ENCODE peak calls at places on chromosomes 11 and 22, in six cellular contexts. A is fibroblast of pulmonary artery, L is AG04450, M is pancreas, B is mammary epithelial cell, N is heart right ventricle. H is an unnamed sample.

GRCh38 chr22:28481725-28482124 is 197.9 kb downstream of the TTC28 start:
- DNase-seq in A (no peak), L (no peak), M (no peak), B (no peak), N (no peak), H (no peak)

GRCh38 chr11:27696112-27696511 is 4.1 kb downstream of the BDNF start:
- DNase-seq in A (peak; percentile 16), L (no peak), M (no peak), B (no peak), N (no peak), H (no peak)

GRCh38 chr11:36195496-36196346 is 93.5 kb downstream of the COMMD9 start:
- DNase-seq in A (peak; percentile 32), L (no peak), M (no peak), B (no peak), N (no peak), H (no peak)

GRCh38 chr11:118628432-118628831 is 21.0 kb downstream of the PHLDB1 start:
- DNase-seq in A (no peak), L (no peak), M (peak; percentile 30), B (no peak), N (peak; percentile 77), H (no peak)

GRCh38 chr11:7020183-7020917 is at the start of the genes NLRP14 and ZNF214:
- DNase-seq in A (peak; percentile 94), L (peak; percentile 83), M (peak; percentile 95), B (peak; percentile 88), N (peak; percentile 91), H (peak; percentile 91)

GRCh38 chr22:43817402-43817801 is 5.3 kb upstream of the EFCAB6 start:
- DNase-seq in A (no peak), L (no peak), M (no peak), B (no peak), N (no peak), H (peak; percentile 29)

GRCh38 chr11:92276773-92277172 is 52.2 kb downstream of the FAT3 start:
- DNase-seq in A (peak; percentile 25), L (peak; percentile 13), M (no peak), B (no peak), N (no peak), H (no peak)

GRCh38 chr22:25510926-25511325 is 53.5 kb upstream of the GRK3 start:
- DNase-seq in A (no peak), L (no peak), M (no peak), B (no peak), N (no peak), H (no peak)

GRCh38 chr22:42268852-42269406 is 1.5 kb downstream of the TCF20 start:
- DNase-seq in A (no peak), L (no peak), M (no peak), B (no peak), N (no peak), H (no peak)

GRCh38 chr11:12893787-12894672 is 115.1 kb upstream of the RASSF10 start:
- DNase-seq in A (peak; percentile 76), L (no peak), M (peak; percentile 68), B (peak; percentile 42), N (peak; percentile 60), H (peak; percentile 76)

GRCh38 chr11:24391165-24391564 is 105.7 kb upstream of the LUZP2 start:
- DNase-seq in A (peak; percentile 69), L (peak; percentile 37), M (no peak), B (peak; percentile 52), N (no peak), H (no peak)

GRCh38 chr22:37358917-37359316 is 68.4 kb downstream of the ELFN2 start:
- DNase-seq in A (no peak), L (no peak), M (no peak), B (no peak), N (no peak), H (no peak)

GRCh38 chr22:44647141-44647540 is 54.9 kb upstream of the PRR5 start:
- DNase-seq in A (no peak), L (no peak), M (no peak), B (no peak), N (no peak), H (no peak)

GRCh38 chr11:132779487-132779886 is 752.8 kb downstream of the OPCML start:
- DNase-seq in A (no peak), L (no peak), M (no peak), B (peak; percentile 3), N (no peak), H (no peak)

GRCh38 chr22:27045103-27045940 is 387.9 kb downstream of the MIAT start:
- DNase-seq in A (peak; percentile 33), L (no peak), M (no peak), B (peak; percentile 69), N (no peak), H (no peak)

GRCh38 chr11:29231586-29231985 is 785.2 kb downstream of the KCNA4 start:
- DNase-seq in A (no peak), L (no peak), M (no peak), B (no peak), N (no peak), H (no peak)

GRCh38 chr11:13875643-13876042 is 86.9 kb upstream of the SPON1 start:
- DNase-seq in A (no peak), L (no peak), M (no peak), B (no peak), N (no peak), H (no peak)

GRCh38 chr11:72947229-72947628 is 133.0 kb downstream of the ATG16L2 start:
- DNase-seq in A (no peak), L (no peak), M (no peak), B (no peak), N (no peak), H (no peak)

DNA sequence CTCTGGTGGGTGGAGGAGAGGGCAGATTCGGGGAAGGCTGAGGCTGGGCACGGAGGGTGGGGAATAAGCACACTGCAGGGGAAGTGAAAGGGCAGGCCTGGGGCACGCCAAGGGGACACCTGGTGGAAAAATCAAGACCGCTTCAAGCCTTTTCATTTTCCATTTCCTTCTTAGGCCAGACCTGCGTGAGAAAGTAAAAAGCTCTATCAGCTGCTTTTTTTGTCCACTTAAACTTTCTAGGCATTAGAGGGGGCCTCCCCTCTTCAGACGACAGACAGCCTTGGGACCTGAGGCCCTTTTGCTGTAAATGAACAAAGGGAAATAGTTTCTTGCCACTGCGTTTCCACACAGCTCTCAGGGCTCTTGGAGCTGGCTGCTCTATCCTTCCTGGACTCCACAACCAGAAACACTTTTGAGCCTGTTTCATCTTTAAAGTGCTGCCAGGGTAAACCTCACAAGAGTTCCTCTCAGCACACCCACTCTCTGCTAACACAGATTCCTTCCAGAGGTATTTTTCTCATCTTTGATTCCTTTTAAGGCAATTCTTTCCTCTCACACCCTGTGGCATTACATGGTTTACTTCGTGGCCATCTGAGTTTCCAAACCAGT is 25.0 kb upstream of the SERPIND1 start:
- DNase-seq in A (no peak), L (no peak), M (no peak), B (no peak), N (no peak), H (no peak)
- TF ChIP-seq CTCF in A (no peak), L (no peak), M (no peak), B (no peak), N (no peak), H (no peak)

GRCh38 chr22:21991309-21991596 is 8.7 kb upstream of the TOP3B start:
- DNase-seq in A (no peak), L (no peak), M (no peak), B (no peak), N (no peak), H (no peak)

GRCh38 chr22:21991774-21992173 is 9.2 kb upstream of the TOP3B start:
- DNase-seq in A (no peak), L (no peak), M (no peak), B (no peak), N (no peak), H (no peak)

GRCh38 chr22:21989049-21989448 is 6.5 kb upstream of the TOP3B start:
- DNase-seq in A (no peak), L (no peak), M (no peak), B (no peak), N (no peak), H (no peak)

GRCh38 chr22:21992593-21993237 is 10.1 kb upstream of the TOP3B start:
- DNase-seq in A (no peak), L (no peak), M (no peak), B (no peak), N (no peak), H (no peak)

DNA sequence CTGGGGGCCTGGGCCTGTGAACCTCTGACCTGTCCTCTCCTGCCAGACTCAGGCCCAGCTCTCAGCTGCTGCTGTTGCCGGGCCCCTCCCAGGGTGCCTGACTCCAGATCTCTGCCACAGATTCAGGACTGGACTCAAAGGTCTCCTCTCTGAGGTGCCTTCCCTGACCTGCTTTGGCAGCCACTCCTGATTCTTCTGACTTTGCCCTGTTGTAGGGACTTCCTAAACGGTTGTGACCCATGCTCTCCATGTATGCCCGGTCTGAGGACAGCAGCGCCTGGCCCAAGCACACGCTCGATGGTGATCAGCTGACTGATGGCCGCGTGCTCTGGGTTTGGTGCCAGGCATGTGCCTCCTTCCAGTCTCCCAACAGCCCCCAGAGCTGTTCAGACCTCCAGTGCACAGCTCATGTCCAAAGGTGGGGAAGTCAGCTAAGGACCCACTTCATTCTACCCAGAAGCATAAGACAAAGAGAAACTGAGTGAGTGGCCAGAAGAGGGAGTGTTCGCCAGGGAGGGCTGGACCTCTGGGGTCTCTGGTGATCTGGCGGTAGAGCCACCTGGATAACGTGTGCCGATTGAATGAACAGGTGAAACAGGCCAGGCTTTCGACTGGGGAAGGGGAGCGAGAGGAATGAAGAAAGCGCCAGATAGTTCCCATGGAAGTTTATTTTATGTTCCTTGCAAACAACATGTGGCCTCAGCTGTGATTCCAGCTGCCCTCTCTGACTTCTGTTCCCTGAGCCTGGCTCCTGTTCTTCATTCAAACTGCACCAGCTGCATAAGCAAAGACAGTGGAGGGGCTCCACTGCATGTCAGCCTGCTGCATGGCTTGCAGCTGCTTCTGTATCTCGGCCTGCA is 8.1 kb upstream of the TOP3B start:
- DNase-seq in A (no peak), L (no peak), M (no peak), B (no peak), N (no peak), H (no peak)
- TF ChIP-seq CTCF in A (no peak), L (no peak), M (no peak), B (no peak), N (no peak), H (no peak)

GRCh38 chr11:45266693-45267451 is 19.3 kb downstream of the SYT13 start:
- DNase-seq in A (no peak), L (no peak), M (no peak), B (no peak), N (no peak), H (no peak)
- TF ChIP-seq CTCF in A (peak; percentile 17), L (peak; percentile 10), M (no peak), B (peak; percentile 35), N (peak; percentile 17), H (peak; percentile 67)

DNA sequence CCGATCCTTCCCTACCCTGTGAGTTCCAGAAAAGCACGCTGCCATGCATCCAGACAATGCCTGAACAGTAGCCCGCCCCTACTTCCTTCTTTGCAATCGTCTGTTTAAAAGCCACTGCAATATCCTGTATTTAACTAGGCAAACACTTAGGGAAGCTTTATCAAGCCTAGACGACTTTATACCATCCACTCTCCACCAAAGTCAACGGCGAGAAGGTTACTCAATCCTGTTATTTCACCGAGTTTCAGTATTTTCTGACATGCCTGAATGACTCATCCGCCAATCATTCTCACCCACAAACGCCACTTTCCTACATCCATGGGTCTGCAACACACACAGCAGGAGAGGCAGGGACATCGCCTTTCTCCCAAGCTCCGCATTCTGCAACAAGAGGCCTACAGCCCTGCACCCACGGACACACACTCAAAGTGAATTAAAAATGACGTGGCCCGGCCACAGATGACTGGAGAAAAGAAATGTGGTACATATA is 9.3 kb downstream of the CELSR1 start:
- DNase-seq in A (peak; percentile 73), L (no peak), M (no peak), B (peak; percentile 96), N (no peak), H (no peak)
- TF ChIP-seq CTCF in A (no peak), L (no peak), M (no peak), B (no peak), N (no peak), H (no peak)